ENCODE peak calls at places on chromosomes 4 and X, in seven cellular contexts. D, O, B, H, G, E and W are unnamed samples.
A peak's percentile ranks its signal among the peaks of the same experiment; 100 is the strongest.

GRCh38 chr4:113278324-113278934 is 229.0 kb downstream of the ANK2 start:
- DNase-seq in D (peak; percentile 79), O (peak; percentile 39), B (peak; percentile 44), H (peak; percentile 22), G (peak; percentile 70), E (peak; percentile 84), W (peak; percentile 53)

GRCh38 chrX:152895724-152896420 is 2.0 kb upstream of the ZNF185 start:
- DNase-seq in D (no peak), O (no peak), B (no peak), H (no peak), G (no peak), E (no peak), W (no peak)

GRCh38 chr4:41141910-41142309 is 72.4 kb downstream of the APBB2 start:
- DNase-seq in D (peak; percentile 76), O (no peak), B (no peak), H (no peak), G (peak; percentile 19), E (no peak), W (no peak)

GRCh38 chr4:78410651-78411050 is 140.9 kb upstream of the ANXA3 start:
- DNase-seq in D (no peak), O (no peak), B (no peak), H (no peak), G (no peak), E (no peak), W (no peak)

GRCh38 chr4:105116616-105117319 is 29.9 kb upstream of the TET2 start:
- DNase-seq in D (no peak), O (peak; percentile 32), B (no peak), H (no peak), G (no peak), E (no peak), W (no peak)

GRCh38 chr4:47251363-47252135 is 212.0 kb downstream of the COMMD8 start:
- DNase-seq in D (no peak), O (no peak), B (no peak), H (no peak), G (no peak), E (no peak), W (no peak)

GRCh38 chr4:1246111-1246881 is 2.6 kb downstream of the CTBP1 start:
- DNase-seq in D (peak; percentile 17), O (no peak), B (no peak), H (no peak), G (no peak), E (no peak), W (no peak)

GRCh38 chr4:143437937-143438336 is 75.6 kb upstream of the SMARCA5 start:
- DNase-seq in D (no peak), O (no peak), B (no peak), H (no peak), G (no peak), E (no peak), W (no peak)

GRCh38 chr4:5127556-5127955 is 76.3 kb downstream of the STK32B start:
- DNase-seq in D (no peak), O (no peak), B (no peak), H (no peak), G (no peak), E (no peak), W (no peak)

GRCh38 chr4:33467291-33467690 is 2747.1 kb downstream of the PCDH7 start:
- DNase-seq in D (no peak), O (no peak), B (no peak), H (no peak), G (no peak), E (no peak), W (no peak)

GRCh38 chr4:85825937-85826678 is 351.2 kb downstream of the ARHGAP24 start:
- DNase-seq in D (peak; percentile 89), O (peak; percentile 16), B (peak; percentile 1), H (no peak), G (peak; percentile 61), E (no peak), W (peak; percentile 2)

GRCh38 chr4:161546902-161547301 is 616.9 kb downstream of the FSTL5 start:
- DNase-seq in D (no peak), O (no peak), B (no peak), H (no peak), G (no peak), E (no peak), W (no peak)

GRCh38 chr4:185134176-185134869 is 8.7 kb upstream of the SLC25A4 start:
- DNase-seq in D (peak; percentile 59), O (peak; percentile 58), B (no peak), H (no peak), G (peak; percentile 50), E (no peak), W (no peak)

GRCh38 chr4:126630171-126630570 is 1002.6 kb upstream of the INTU start:
- DNase-seq in D (no peak), O (no peak), B (no peak), H (no peak), G (no peak), E (no peak), W (no peak)

GRCh38 chr4:40502220-40502619 is 127.4 kb downstream of the RBM47 start:
- DNase-seq in D (no peak), O (no peak), B (no peak), H (no peak), G (no peak), E (no peak), W (no peak)

GRCh38 chr4:98383431-98384106 is 122.4 kb downstream of the RAP1GDS1 start:
- DNase-seq in D (no peak), O (no peak), B (no peak), H (no peak), G (no peak), E (no peak), W (no peak)

GRCh38 chr4:47187608-47188007 is 156.2 kb downstream of the GABRB1 start:
- DNase-seq in D (no peak), O (no peak), B (no peak), H (no peak), G (no peak), E (no peak), W (no peak)

GRCh38 chrX:118976599-118977340 is 2.4 kb downstream of the LONRF3 start:
- DNase-seq in D (peak; percentile 25), O (peak; percentile 35), B (peak; percentile 14), H (peak; percentile 26), G (peak; percentile 61), E (no peak), W (no peak)

GRCh38 chr4:79823148-79823763 is 249.8 kb downstream of the ANTXR2 start:
- DNase-seq in D (peak; percentile 20), O (no peak), B (no peak), H (no peak), G (no peak), E (no peak), W (no peak)

GRCh38 chr4:153112071-153112460 is 92.2 kb upstream of the TRIM2 start:
- DNase-seq in D (no peak), O (no peak), B (no peak), H (no peak), G (no peak), E (peak; percentile 44), W (no peak)

GRCh38 chrX:135087867-135088266 is 32.5 kb downstream of the ETDB start:
- DNase-seq in D (no peak), O (no peak), B (no peak), H (no peak), G (no peak), E (no peak), W (no peak)

GRCh38 chr4:151091047-151091446 is 8.4 kb upstream of the RPS3A start:
- DNase-seq in D (no peak), O (no peak), B (no peak), H (no peak), G (no peak), E (no peak), W (no peak)

GRCh38 chrX:122565952-122566351 is 618.1 kb upstream of the GRIA3 start:
- DNase-seq in D (peak; percentile 89), O (no peak), B (no peak), H (no peak), G (peak; percentile 9), E (no peak), W (no peak)

GRCh38 chr4:184355111-184355604 is 119.2 kb downstream of the IRF2 start:
- DNase-seq in D (peak; percentile 87), O (no peak), B (no peak), H (no peak), G (peak; percentile 19), E (peak; percentile 63), W (no peak)

GRCh38 chrX:136147320-136147901 is at the start of gene FHL1:
- DNase-seq in D (peak; percentile 50), O (no peak), B (peak; percentile 35), H (peak; percentile 19), G (no peak), E (no peak), W (peak; percentile 47)

GRCh38 chr4:3207531-3208037 is 41.4 kb upstream of the MSANTD1 start:
- DNase-seq in D (peak; percentile 12), O (no peak), B (no peak), H (no peak), G (no peak), E (no peak), W (no peak)

GRCh38 chr4:185318679-185319078 is 77.0 kb downstream of the LRP2BP start:
- DNase-seq in D (peak; percentile 26), O (peak; percentile 24), B (no peak), H (no peak), G (peak; percentile 50), E (no peak), W (no peak)

GRCh38 chrX:109760241-109760921 is 27.3 kb upstream of the ACSL4 start:
- DNase-seq in D (no peak), O (peak; percentile 0), B (no peak), H (no peak), G (no peak), E (no peak), W (no peak)

GRCh38 chr4:185265942-185266341 is 56.5 kb downstream of the SNX25 start:
- DNase-seq in D (peak; percentile 74), O (peak; percentile 27), B (no peak), H (no peak), G (no peak), E (no peak), W (no peak)

GRCh38 chrX:117743469-117744251 is 372.9 kb downstream of the KLHL13 start:
- DNase-seq in D (no peak), O (peak; percentile 4), B (no peak), H (no peak), G (peak; percentile 5), E (no peak), W (no peak)

GRCh38 chrX:154382483-154383069 is 3.5 kb downstream of the EMD start:
- DNase-seq in D (no peak), O (no peak), B (no peak), H (no peak), G (no peak), E (no peak), W (no peak)

GRCh38 chr4:112516401-112517066 is 554 bp upstream of the NEUROG2 start:
- DNase-seq in D (no peak), O (peak; percentile 29), B (no peak), H (peak; percentile 23), G (no peak), E (no peak), W (no peak)

GRCh38 chr4:13887010-13887409 is 259.5 kb upstream of the BOD1L1 start:
- DNase-seq in D (no peak), O (no peak), B (no peak), H (no peak), G (no peak), E (no peak), W (no peak)

GRCh38 chr4:71379126-71379525 is 40.3 kb downstream of the SLC4A4 start:
- DNase-seq in D (no peak), O (no peak), B (no peak), H (no peak), G (no peak), E (no peak), W (no peak)

GRCh38 chrX:38277136-38277535 is 50.2 kb downstream of the RPGR start:
- DNase-seq in D (no peak), O (no peak), B (no peak), H (no peak), G (peak; percentile 1), E (no peak), W (no peak)

GRCh38 chrX:87890437-87890836 is 372.8 kb downstream of the KLHL4 start:
- DNase-seq in D (no peak), O (no peak), B (no peak), H (no peak), G (no peak), E (no peak), W (no peak)

GRCh38 chrX:47316276-47317025 is 53.9 kb upstream of the ZNF157 start:
- DNase-seq in D (peak; percentile 40), O (no peak), B (no peak), H (no peak), G (no peak), E (no peak), W (no peak)

GRCh38 chrX:53071064-53071463 is 11.1 kb upstream of the TSPYL2 start:
- DNase-seq in D (no peak), O (no peak), B (no peak), H (no peak), G (no peak), E (peak; percentile 54), W (no peak)